ENCODE peak calls at places on chromosome 18, in ten cellular contexts. C is anterior cingulate cortex; V is KG1; Q is stimulated activated CD4-positive, alpha-beta T cell treated with anti-CD3 and anti-CD28 coated beads, TNF-alpha, amount 100 ng/mL, for 4 hours; X is T-cell; W is GM10248; N is activated CD8-positive, alpha-beta memory T cell treated with anti-CD3 and anti-CD28 coated beads for 24 hours; G is cardiac fibroblast; J is CD8-positive, alpha-beta T cell; E is Right ventricle myocardium inferior. A is an unnamed sample.

GRCh38 chr18:31042391-31043181 is at the start of gene DSC3:
- DNase-seq in C (no peak), V (no peak), Q (no peak), X (no peak), W (peak; percentile 15), N (no peak), G (peak; percentile 66), J (no peak), E (peak; percentile 35), A (no peak)

GRCh38 chr18:9902832-9903231 is 11.0 kb upstream of the VAPA start:
- DNase-seq in C (no peak), V (no peak), Q (no peak), X (no peak), W (no peak), N (no peak), G (peak; percentile 64), J (no peak), E (no peak), A (no peak)

GRCh38 chr18:6219116-6219717 is 195.5 kb downstream of the L3MBTL4 start:
- DNase-seq in C (no peak), V (peak; percentile 3), Q (no peak), X (no peak), W (peak; percentile 42), N (no peak), G (peak; percentile 69), J (no peak), E (peak; percentile 35), A (peak; percentile 52)

GRCh38 chr18:53526092-53526491 is 698.4 kb downstream of the MBD2 start:
- DNase-seq in C (peak; percentile 7), V (no peak), Q (no peak), X (no peak), W (no peak), N (no peak), G (no peak), J (no peak), E (no peak), A (no peak)

GRCh38 chr18:79275992-79276391 is 119.7 kb upstream of the NFATC1 start:
- DNase-seq in C (no peak), V (no peak), Q (no peak), X (no peak), W (peak; percentile 29), N (no peak), G (peak; percentile 2), J (no peak), E (no peak), A (no peak)

GRCh38 chr18:61333746-61334490 is 688 bp downstream of the CDH20 start:
- DNase-seq in C (no peak), V (no peak), Q (no peak), X (no peak), W (no peak), N (no peak), G (peak; percentile 18), J (no peak), E (peak; percentile 50), A (no peak)

GRCh38 chr18:76943542-76944339 is 121.4 kb downstream of the ZNF236 start:
- DNase-seq in C (no peak), V (no peak), Q (no peak), X (no peak), W (no peak), N (no peak), G (peak; percentile 80), J (no peak), E (no peak), A (no peak)

GRCh38 chr18:42052137-42052708 is 97.2 kb downstream of the PIK3C3 start:
- DNase-seq in C (no peak), V (peak; percentile 7), Q (no peak), X (no peak), W (no peak), N (no peak), G (peak; percentile 61), J (no peak), E (no peak), A (no peak)

GRCh38 chr18:7980661-7981060 is 413.5 kb downstream of the PTPRM start:
- DNase-seq in C (no peak), V (no peak), Q (no peak), X (no peak), W (no peak), N (no peak), G (no peak), J (no peak), E (no peak), A (no peak)

GRCh38 chr18:4017479-4017878 is 437.6 kb downstream of the DLGAP1 start:
- DNase-seq in C (no peak), V (no peak), Q (no peak), X (no peak), W (peak; percentile 30), N (no peak), G (peak; percentile 7), J (no peak), E (no peak), A (no peak)

GRCh38 chr18:35756506-35757117 is 175.1 kb downstream of the GALNT1 start:
- DNase-seq in C (peak; percentile 9), V (peak; percentile 44), Q (no peak), X (peak; percentile 17), W (peak; percentile 69), N (peak; percentile 72), G (peak; percentile 72), J (no peak), E (no peak), A (peak; percentile 48)

GRCh38 chr18:78634061-78634696 is 345.4 kb upstream of the SALL3 start:
- DNase-seq in C (no peak), V (no peak), Q (no peak), X (no peak), W (no peak), N (no peak), G (no peak), J (no peak), E (no peak), A (no peak)

GRCh38 chr18:3451989-3452749 is 2.2 kb downstream of the TGIF1 start:
- DNase-seq in C (no peak), V (no peak), Q (no peak), X (no peak), W (peak; percentile 18), N (peak; percentile 75), G (peak; percentile 83), J (no peak), E (peak; percentile 78), A (no peak)

GRCh38 chr18:56650056-56650455 is 1.1 kb upstream of the WDR7 start:
- DNase-seq in C (no peak), V (no peak), Q (no peak), X (no peak), W (no peak), N (no peak), G (peak; percentile 8), J (no peak), E (no peak), A (no peak)

GRCh38 chr18:47997338-47997780 is 66.9 kb upstream of the SMAD2 start:
- DNase-seq in C (no peak), V (no peak), Q (no peak), X (no peak), W (no peak), N (peak; percentile 60), G (no peak), J (no peak), E (no peak), A (peak; percentile 68)

GRCh38 chr18:10143601-10144000 is 229.8 kb downstream of the VAPA start:
- DNase-seq in C (no peak), V (no peak), Q (no peak), X (no peak), W (no peak), N (no peak), G (no peak), J (no peak), E (no peak), A (no peak)

GRCh38 chr18:46398625-46399024 is 258.4 kb downstream of the LOXHD1 start:
- DNase-seq in C (no peak), V (no peak), Q (no peak), X (no peak), W (no peak), N (no peak), G (no peak), J (no peak), E (no peak), A (no peak)

GRCh38 chr18:46301571-46301970 is 197.4 kb downstream of the HAUS1 start:
- DNase-seq in C (no peak), V (no peak), Q (no peak), X (no peak), W (no peak), N (no peak), G (no peak), J (no peak), E (no peak), A (no peak)

GRCh38 chr18:25557006-25557405 is 205.0 kb upstream of the ZNF521 start:
- DNase-seq in C (no peak), V (no peak), Q (no peak), X (no peak), W (no peak), N (no peak), G (no peak), J (no peak), E (no peak), A (no peak)

GRCh38 chr18:11498821-11499220 is 110.6 kb upstream of the SLC35G4 start:
- DNase-seq in C (no peak), V (no peak), Q (no peak), X (no peak), W (no peak), N (no peak), G (no peak), J (no peak), E (no peak), A (no peak)

GRCh38 chr18:7066965-7067555 is 50.5 kb downstream of the LAMA1 start:
- DNase-seq in C (no peak), V (no peak), Q (no peak), X (no peak), W (no peak), N (no peak), G (no peak), J (no peak), E (no peak), A (no peak)

GRCh38 chr18:26304511-26304910 is 78.3 kb downstream of the TAF4B start:
- DNase-seq in C (no peak), V (no peak), Q (no peak), X (no peak), W (no peak), N (no peak), G (no peak), J (no peak), E (no peak), A (no peak)

GRCh38 chr18:13268746-13269285 is 50.3 kb downstream of the LDLRAD4 start:
- DNase-seq in C (no peak), V (no peak), Q (no peak), X (no peak), W (no peak), N (no peak), G (no peak), J (no peak), E (no peak), A (no peak)

GRCh38 chr18:33906046-33906445 is 318.7 kb downstream of the NOL4 start:
- DNase-seq in C (no peak), V (no peak), Q (no peak), X (no peak), W (no peak), N (no peak), G (no peak), J (no peak), E (no peak), A (no peak)

GRCh38 chr18:22538463-22538862 is 120.7 kb upstream of the CTAGE1 start:
- DNase-seq in C (no peak), V (no peak), Q (no peak), X (no peak), W (no peak), N (no peak), G (no peak), J (no peak), E (no peak), A (no peak)

GRCh38 chr18:22271030-22271429 is 101.6 kb downstream of the GATA6 start:
- DNase-seq in C (no peak), V (no peak), Q (no peak), X (no peak), W (no peak), N (no peak), G (no peak), J (no peak), E (no peak), A (no peak)

GRCh38 chr18:59792353-59792752 is 95.1 kb upstream of the CCBE1 start:
- DNase-seq in C (no peak), V (no peak), Q (no peak), X (no peak), W (no peak), N (no peak), G (no peak), J (no peak), E (no peak), A (no peak)

GRCh38 chr18:7676253-7676873 is 109.2 kb downstream of the PTPRM start:
- DNase-seq in C (no peak), V (no peak), Q (no peak), X (no peak), W (no peak), N (no peak), G (no peak), J (no peak), E (no peak), A (no peak)